ENCODE peak calls at places on chromosomes 4 and X, in eight cellular contexts. T is HepG2, A is HCT116, O is K562, R is H1, P is endothelial cell of umbilical vein, G is GM12878, F is SK-N-MC. V is an unnamed sample.

GRCh38 chr4:48681856-48682255 is 98.2 kb downstream of the FRYL start:
- DNase-seq in T (peak; percentile 5), A (no peak), O (no peak), R (no peak), P (peak; percentile 73), G (peak; percentile 35), F (no peak), V (no peak)

GRCh38 chr4:27009539-27009938 is 148.9 kb downstream of the STIM2 start:
- DNase-seq in T (no peak), A (no peak), O (no peak), R (no peak), P (peak; percentile 38), G (no peak), F (no peak), V (no peak)

GRCh38 chr4:152398060-152398459 is 137.8 kb downstream of the FBXW7 start:
- DNase-seq in T (peak; percentile 4), A (no peak), O (no peak), R (no peak), P (no peak), G (no peak), F (no peak), V (peak; percentile 22)

GRCh38 chr4:18937080-18937479 is 915.5 kb upstream of the LCORL start:
- DNase-seq in T (no peak), A (no peak), O (no peak), R (no peak), P (no peak), G (no peak), F (no peak), V (no peak)

GRCh38 chrX:44906542-44906941 is 33.6 kb downstream of the KDM6A start:
- DNase-seq in T (no peak), A (no peak), O (no peak), R (no peak), P (no peak), G (no peak), F (no peak), V (no peak)

GRCh38 chr4:79078339-79078738 is 139.1 kb upstream of the PAQR3 start:
- DNase-seq in T (no peak), A (no peak), O (no peak), R (no peak), P (no peak), G (no peak), F (no peak), V (no peak)

GRCh38 chrX:67544871-67545771 is 1.3 kb downstream of the AR start:
- DNase-seq in T (no peak), A (no peak), O (no peak), R (no peak), P (peak; percentile 57), G (no peak), F (no peak), V (peak; percentile 15)

GRCh38 chr4:109315818-109316217 is 13.4 kb upstream of the COL25A1 start:
- DNase-seq in T (no peak), A (no peak), O (peak; percentile 14), R (no peak), P (peak; percentile 13), G (no peak), F (no peak), V (no peak)

GRCh38 chr4:128583753-128584712 is 225.5 kb upstream of the JADE1 start:
- DNase-seq in T (no peak), A (no peak), O (no peak), R (no peak), P (no peak), G (no peak), F (no peak), V (peak; percentile 61)

GRCh38 chrX:48466696-48467095 is 3.4 kb downstream of the SLC38A5 start:
- DNase-seq in T (no peak), A (no peak), O (peak; percentile 56), R (no peak), P (no peak), G (no peak), F (no peak), V (peak; percentile 41)

GRCh38 chr4:3827616-3828492 is 61.7 kb downstream of the ADRA2C start:
- DNase-seq in T (peak; percentile 85), A (no peak), O (no peak), R (no peak), P (no peak), G (no peak), F (no peak), V (peak; percentile 93)

GRCh38 chr4:189773909-189774308 is 166.8 kb upstream of the FRG1 start:
- DNase-seq in T (no peak), A (no peak), O (no peak), R (no peak), P (no peak), G (no peak), F (no peak), V (no peak)

GRCh38 chrX:22652596-22652995 is 347.2 kb upstream of the DDX53 start:
- DNase-seq in T (peak; percentile 8), A (no peak), O (no peak), R (no peak), P (no peak), G (no peak), F (no peak), V (peak; percentile 23)

GRCh38 chr4:87006531-87007344 is 71.9 kb downstream of the AFF1 start:
- DNase-seq in T (peak; percentile 84), A (peak; percentile 86), O (peak; percentile 84), R (peak; percentile 79), P (peak; percentile 94), G (peak; percentile 71), F (no peak), V (peak; percentile 95)

GRCh38 chr4:87003266-87003665 is 68.5 kb downstream of the AFF1 start:
- DNase-seq in T (no peak), A (no peak), O (no peak), R (no peak), P (no peak), G (no peak), F (no peak), V (no peak)

GRCh38 chr4:87007345-87008181 is 72.8 kb downstream of the AFF1 start:
- DNase-seq in T (no peak), A (no peak), O (no peak), R (no peak), P (peak; percentile 71), G (no peak), F (no peak), V (peak; percentile 61)

GRCh38 chr4:87005369-87005689 is 70.5 kb downstream of the AFF1 start:
- DNase-seq in T (no peak), A (no peak), O (no peak), R (no peak), P (no peak), G (no peak), F (no peak), V (no peak)

DNA sequence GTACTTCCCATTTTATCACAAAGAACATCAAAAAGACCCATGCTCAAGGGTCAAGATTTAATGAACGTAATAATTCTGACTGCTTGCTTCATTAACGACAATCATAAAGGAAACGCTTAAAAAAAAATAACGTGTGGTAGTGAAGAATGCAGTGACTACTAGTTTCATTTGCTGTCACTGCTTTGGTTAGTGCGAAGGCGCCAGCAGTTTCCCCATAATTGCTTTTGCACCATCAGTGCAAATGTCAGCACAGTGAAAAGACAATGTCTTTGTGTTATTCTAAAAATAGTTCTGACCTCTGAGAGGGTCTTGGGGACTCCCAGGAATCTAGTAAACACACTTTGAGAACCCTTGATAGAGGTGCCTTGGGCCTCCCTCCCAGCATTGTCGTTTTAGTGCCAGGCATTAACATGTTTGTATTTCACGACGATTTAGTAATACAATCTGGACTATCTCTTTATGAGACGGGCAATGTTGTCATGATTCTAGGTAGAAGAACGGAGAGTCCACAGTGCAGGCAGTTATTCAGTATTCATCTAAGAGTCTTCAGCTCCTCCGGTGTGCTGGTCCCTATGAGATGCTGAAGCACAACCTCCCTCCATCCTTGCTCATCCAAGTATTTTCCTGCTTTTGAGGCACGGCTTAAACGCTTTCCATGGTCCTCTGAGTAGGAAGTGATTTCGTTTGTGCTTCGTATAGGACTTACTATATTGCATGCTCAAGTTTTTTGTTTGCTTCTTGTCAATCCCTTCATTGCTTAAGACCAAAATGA is 71.1 kb downstream of the AFF1 start:
- DNase-seq in T (no peak), A (no peak), O (no peak), R (no peak), P (peak; percentile 44), G (peak; percentile 51), F (no peak), V (peak; percentile 28)
- TF ChIP-seq POLR2AphosphoS5 in T (no peak), A (no peak), O (no peak), R (no peak), P (no peak), G (peak; percentile 35), F (no peak), V (no peak)

GRCh38 chrX:116278819-116279218 is 108.3 kb downstream of the AGTR2 start:
- DNase-seq in T (no peak), A (no peak), O (no peak), R (no peak), P (peak; percentile 2), G (no peak), F (no peak), V (no peak)
- H3K9ac ChIP-seq in T (no peak overlapping the region), A (no peak overlapping the region), O (no peak overlapping the region), R (no peak overlapping the region), P (no peak overlapping the region), G (no peak overlapping the region), F (no peak overlapping the region), V (no peak overlapping the region)

DNA sequence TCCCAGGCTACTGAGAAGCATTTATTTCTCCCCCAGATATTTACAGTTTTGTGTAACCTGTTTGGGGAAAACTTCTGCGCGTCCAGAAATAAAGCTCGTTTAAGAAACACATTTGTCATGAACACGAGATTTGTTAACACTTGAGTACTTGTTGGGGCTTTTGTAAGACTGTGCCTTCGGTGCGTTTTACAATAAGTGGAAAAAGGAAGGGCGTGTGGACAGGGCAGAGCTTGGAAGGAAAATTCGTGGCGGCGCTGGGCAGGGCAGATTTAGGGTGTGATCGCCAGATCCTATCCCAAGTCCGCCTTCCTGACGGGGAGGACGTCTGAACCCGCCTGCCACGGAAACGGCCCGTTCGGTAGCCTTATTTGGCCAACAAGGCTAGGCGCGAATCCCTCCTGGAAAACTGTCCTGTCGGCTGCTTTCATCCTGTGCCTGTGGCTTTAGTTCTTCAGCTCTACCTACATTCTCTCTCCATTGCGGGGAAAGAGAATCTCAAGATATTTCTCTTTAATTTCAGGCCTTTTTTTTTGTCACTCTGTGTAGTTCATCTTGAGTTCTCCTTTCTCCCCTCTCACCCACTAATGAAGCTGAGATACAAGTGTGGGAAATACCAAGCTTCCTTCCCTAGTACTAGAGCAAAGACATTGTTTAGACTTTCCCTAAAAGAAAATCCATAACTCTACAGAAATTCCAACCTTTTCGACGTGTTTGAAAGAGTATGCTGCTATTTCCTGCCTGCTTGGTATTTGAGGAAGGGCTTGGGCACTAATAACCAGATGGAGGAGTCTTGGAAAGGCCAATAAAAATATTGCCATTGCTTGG is 946 bp downstream of the PDLIM5 start:
- DNase-seq in T (peak; percentile 81), A (peak; percentile 61), O (peak; percentile 39), R (peak; percentile 54), P (peak; percentile 80), G (no peak), F (no peak), V (peak; percentile 54)
- TF ChIP-seq POLR2AphosphoS5 in T (no peak), A (peak; percentile 34), O (no peak), R (peak; percentile 60), P (peak; percentile 12), G (no peak), F (no peak), V (no peak)

DNA sequence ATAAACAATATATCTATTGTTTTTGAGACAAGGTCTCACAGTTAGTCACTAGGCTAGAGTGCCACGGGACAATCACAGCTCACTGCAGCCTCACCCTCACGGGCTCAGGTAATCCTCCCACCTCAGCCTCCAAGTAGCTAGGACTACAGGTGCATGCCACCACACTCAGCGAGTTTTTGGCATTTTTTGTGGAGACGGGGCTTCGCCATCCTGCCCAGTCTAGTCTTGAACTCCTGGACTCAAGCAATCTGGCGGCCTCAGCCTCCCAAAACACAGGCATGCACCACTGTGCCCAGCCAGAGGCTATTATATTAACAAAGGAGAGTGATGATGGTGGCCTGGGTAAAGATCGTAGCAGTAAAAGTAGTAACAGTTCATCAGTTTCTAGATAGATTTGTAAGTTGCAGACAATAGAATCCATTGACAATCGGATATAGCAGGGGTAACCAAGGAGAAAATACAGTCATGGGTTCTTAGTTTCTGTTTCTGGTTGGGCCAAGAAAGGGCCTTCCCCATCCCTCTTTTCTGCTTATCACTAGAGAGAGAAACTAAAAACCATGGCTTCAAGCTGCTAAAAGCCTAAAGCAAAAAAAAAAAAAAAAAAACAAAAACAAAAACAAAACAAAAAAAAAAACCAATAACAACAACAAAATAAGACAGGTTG is 60.6 kb downstream of the ANXA10 start:
- DNase-seq in T (no peak), A (no peak), O (no peak), R (no peak), P (no peak), G (no peak), F (no peak), V (no peak)
- H3K9ac ChIP-seq in T (no peak overlapping the region), A (no peak overlapping the region), O (no peak overlapping the region), R (no peak overlapping the region), P (peak overlapping the region; percentile 74), G (no peak overlapping the region), F (no peak overlapping the region), V (no peak overlapping the region)